ENCODE peak calls at places on chromosome 17, in five cellular contexts. F is AG04449, C is ureter, D is WERI-Rb-1, T is left colon. J is an unnamed sample.

GRCh38 chr17:74485841-74486240 is 19.4 kb downstream of the CD300A start:
- DNase-seq in F (no peak), C (no peak), D (no peak), T (no peak), J (no peak)

GRCh38 chr17:78329263-78330059 is 30.4 kb downstream of the SOCS3 start:
- DNase-seq in F (no peak), C (no peak), D (no peak), T (no peak), J (no peak)

GRCh38 chr17:28306954-28307401 is 12.0 kb upstream of the TMEM97 start:
- DNase-seq in F (no peak), C (no peak), D (no peak), T (no peak), J (no peak)

GRCh38 chr17:29145289-29146058 is 34.7 kb downstream of the MYO18A start:
- DNase-seq in F (no peak), C (peak), D (peak), T (peak), J (no peak)

GRCh38 chr17:43906951-43907424 is 348 bp downstream of the MPP2 start:
- DNase-seq in F (no peak), C (no peak), D (no peak), T (no peak), J (no peak)

GRCh38 chr17:40451420-40451819 is 8.2 kb downstream of the IGFBP4 start:
- DNase-seq in F (no peak), C (peak), D (no peak), T (peak), J (peak)

GRCh38 chr17:48490391-48491026 is 40.3 kb downstream of the HOXB1 start:
- DNase-seq in F (no peak), C (no peak), D (no peak), T (no peak), J (no peak)

GRCh38 chr17:50157891-50158290 is 7.4 kb upstream of the PPP1R9B start:
- DNase-seq in F (no peak), C (no peak), D (no peak), T (no peak), J (no peak)

GRCh38 chr17:82076018-82076784 is 10.6 kb upstream of the DUS1L start:
- DNase-seq in F (no peak), C (no peak), D (no peak), T (no peak), J (no peak)

GRCh38 chr17:63989622-63990345 is 8.4 kb upstream of the PRR29 start:
- DNase-seq in F (no peak), C (no peak), D (no peak), T (no peak), J (no peak)

GRCh38 chr17:68198931-68199836 is 48.7 kb upstream of the AMZ2 start:
- DNase-seq in F (no peak), C (no peak), D (no peak), T (no peak), J (no peak)

GRCh38 chr17:78973792-78974520 is 5.8 kb downstream of the LGALS3BP start:
- DNase-seq in F (no peak), C (no peak), D (no peak), T (no peak), J (no peak)

GRCh38 chr17:66466933-66467367 is 164.5 kb downstream of the PRKCA start:
- DNase-seq in F (peak), C (no peak), D (no peak), T (no peak), J (peak)

GRCh38 chr17:45111838-45112237 is 20.5 kb downstream of the PLCD3 start:
- DNase-seq in F (no peak), C (no peak), D (no peak), T (no peak), J (no peak)